ENCODE peak calls at places on chromosome 7, in ten cellular contexts. N is HT1080; Q is brain microvascular endothelial cell; W is HCEC 1CT; Y is cardiac fibroblast; U is GM23248; A is NCI-H1694 treated with DMSO at 0.1 percent for 48 hours; E is trophoblast cell; P is naive B cell; R is stimulated activated CD4-positive, alpha-beta T cell treated with anti-CD3 and anti-CD28 coated beads, Interleukin-1b, Interleukin-23, amount 100 ng/mL, for 1 hour. X is an unnamed sample.

GRCh38 chr7:132771301-132771730 is 195.0 kb upstream of the PLXNA4 start:
- DNase-seq in N (no peak), Q (no peak), W (no peak), Y (no peak), U (peak), A (no peak), E (no peak), P (no peak), R (no peak), X (no peak)

GRCh38 chr7:78140109-78140508 is 341.5 kb downstream of the PHTF2 start:
- DNase-seq in N (no peak), Q (no peak), W (no peak), Y (no peak), U (no peak), A (no peak), E (no peak), P (no peak), R (no peak), X (no peak)

GRCh38 chr7:11341285-11341944 is 367.7 kb downstream of the PHF14 start:
- DNase-seq in N (peak), Q (peak), W (peak), Y (peak), U (peak), A (peak), E (no peak), P (no peak), R (no peak), X (no peak)

GRCh38 chr7:85774931-85775330 is 588.1 kb upstream of the SEMA3D start:
- DNase-seq in N (no peak), Q (no peak), W (no peak), Y (no peak), U (no peak), A (no peak), E (no peak), P (no peak), R (no peak), X (no peak)

GRCh38 chr7:158733220-158733519 is 28.6 kb upstream of the NCAPG2 start:
- DNase-seq in N (no peak), Q (no peak), W (no peak), Y (no peak), U (no peak), A (no peak), E (no peak), P (no peak), R (no peak), X (no peak)

GRCh38 chr7:155464948-155465739 is 7.2 kb downstream of the EN2 start:
- DNase-seq in N (no peak), Q (no peak), W (no peak), Y (no peak), U (no peak), A (no peak), E (no peak), P (no peak), R (no peak), X (no peak)

GRCh38 chr7:30849565-30849964 is 62.1 kb upstream of the AQP1 start:
- DNase-seq in N (no peak), Q (no peak), W (no peak), Y (no peak), U (no peak), A (no peak), E (no peak), P (no peak), R (no peak), X (no peak)

GRCh38 chr7:84412161-84412969 is 217.8 kb upstream of the SEMA3A start:
- DNase-seq in N (peak), Q (peak), W (peak), Y (peak), U (peak), A (no peak), E (peak), P (no peak), R (no peak), X (peak)

GRCh38 chr7:148287538-148287937 is 303.0 kb upstream of the C7orf33 start:
- DNase-seq in N (no peak), Q (no peak), W (no peak), Y (no peak), U (no peak), A (no peak), E (no peak), P (no peak), R (no peak), X (no peak)

GRCh38 chr7:35253182-35253679 is 669 bp downstream of the TBX20 start:
- DNase-seq in N (no peak), Q (no peak), W (no peak), Y (peak), U (no peak), A (no peak), E (no peak), P (no peak), R (no peak), X (no peak)

GRCh38 chr7:87398441-87398840 is 53.0 kb downstream of the CROT start:
- DNase-seq in N (peak), Q (peak), W (peak), Y (peak), U (peak), A (no peak), E (no peak), P (no peak), R (no peak), X (peak)

GRCh38 chr7:519429-519973 is at the start of gene PDGFA:
- DNase-seq in N (peak), Q (no peak), W (peak), Y (peak), U (peak), A (no peak), E (no peak), P (no peak), R (no peak), X (peak)

GRCh38 chr7:2633538-2634264 is 1.9 kb downstream of the TTYH3 start:
- DNase-seq in N (peak), Q (peak), W (peak), Y (peak), U (peak), A (no peak), E (peak), P (no peak), R (no peak), X (peak)

GRCh38 chr7:106045139-106045538 is 67.0 kb downstream of the SYPL1 start:
- DNase-seq in N (no peak), Q (no peak), W (no peak), Y (no peak), U (peak), A (no peak), E (no peak), P (no peak), R (no peak), X (no peak)

GRCh38 chr7:30995541-30995940 is 31.8 kb downstream of the GHRHR start:
- DNase-seq in N (no peak), Q (no peak), W (no peak), Y (no peak), U (no peak), A (no peak), E (no peak), P (no peak), R (no peak), X (no peak)

GRCh38 chr7:112080441-112080840 is 125.8 kb downstream of the DOCK4 start:
- DNase-seq in N (peak), Q (peak), W (peak), Y (peak), U (peak), A (no peak), E (peak), P (peak), R (no peak), X (peak)

GRCh38 chr7:154769527-154769926 is 233.4 kb downstream of the PAXIP1 start:
- DNase-seq in N (no peak), Q (no peak), W (no peak), Y (no peak), U (no peak), A (no peak), E (no peak), P (no peak), R (no peak), X (no peak)

GRCh38 chr7:40437498-40437897 is 302.7 kb downstream of the SUGCT start:
- DNase-seq in N (peak), Q (peak), W (peak), Y (peak), U (peak), A (peak), E (peak), P (no peak), R (no peak), X (peak)

GRCh38 chr7:99195867-99196266 is 12.0 kb downstream of the KPNA7 start:
- DNase-seq in N (no peak), Q (no peak), W (no peak), Y (no peak), U (no peak), A (no peak), E (no peak), P (no peak), R (no peak), X (no peak)

GRCh38 chr7:50423860-50424259 is 26.3 kb downstream of the FIGNL1 start:
- DNase-seq in N (no peak), Q (no peak), W (no peak), Y (no peak), U (no peak), A (no peak), E (no peak), P (no peak), R (no peak), X (no peak)

GRCh38 chr7:76126632-76127031 is 75.1 kb upstream of the SRRM3 start:
- DNase-seq in N (no peak), Q (no peak), W (no peak), Y (no peak), U (no peak), A (no peak), E (no peak), P (no peak), R (no peak), X (no peak)

GRCh38 chr7:105779856-105780815 is 96.3 kb downstream of the ATXN7L1 start:
- DNase-seq in N (no peak), Q (no peak), W (no peak), Y (no peak), U (no peak), A (peak), E (no peak), P (no peak), R (no peak), X (no peak)

GRCh38 chr7:128845475-128845874 is 15.3 kb downstream of the FLNC start:
- DNase-seq in N (no peak), Q (no peak), W (no peak), Y (no peak), U (no peak), A (no peak), E (no peak), P (no peak), R (no peak), X (no peak)

GRCh38 chr7:101120315-101120714 is 6.6 kb upstream of the SERPINE1 start:
- DNase-seq in N (no peak), Q (no peak), W (no peak), Y (no peak), U (no peak), A (no peak), E (no peak), P (no peak), R (no peak), X (no peak)

GRCh38 chr7:137545059-137545730 is 201.7 kb upstream of the PTN start:
- DNase-seq in N (no peak), Q (peak), W (no peak), Y (no peak), U (no peak), A (no peak), E (no peak), P (no peak), R (no peak), X (no peak)

GRCh38 chr7:12133865-12134264 is 77.2 kb upstream of the TMEM106B start:
- DNase-seq in N (no peak), Q (no peak), W (no peak), Y (no peak), U (no peak), A (no peak), E (no peak), P (no peak), R (no peak), X (no peak)

GRCh38 chr7:125908714-125909113 is 979.1 kb upstream of the POT1 start:
- DNase-seq in N (peak), Q (no peak), W (no peak), Y (no peak), U (no peak), A (no peak), E (no peak), P (no peak), R (no peak), X (no peak)

GRCh38 chr7:81873559-81873958 is 103.7 kb upstream of the HGF start:
- DNase-seq in N (no peak), Q (no peak), W (peak), Y (peak), U (peak), A (no peak), E (no peak), P (no peak), R (no peak), X (no peak)

GRCh38 chr7:124364283-124364682 is 331.4 kb upstream of the TMEM229A start:
- DNase-seq in N (no peak), Q (no peak), W (no peak), Y (no peak), U (no peak), A (no peak), E (no peak), P (no peak), R (no peak), X (no peak)

GRCh38 chr7:102279537-102280400 is 6.9 kb upstream of the SH2B2 start:
- DNase-seq in N (peak), Q (no peak), W (peak), Y (peak), U (peak), A (peak), E (peak), P (peak), R (no peak), X (peak)

GRCh38 chr7:111758332-111758731 is 196.0 kb upstream of the IMMP2L start:
- DNase-seq in N (no peak), Q (no peak), W (no peak), Y (no peak), U (no peak), A (no peak), E (no peak), P (no peak), R (no peak), X (no peak)

GRCh38 chr7:7792089-7792488 is 73.7 kb upstream of the RPA3 start:
- DNase-seq in N (no peak), Q (no peak), W (no peak), Y (no peak), U (peak), A (no peak), E (no peak), P (no peak), R (no peak), X (no peak)

GRCh38 chr7:17829001-17829400 is 111.3 kb downstream of the SNX13 start:
- DNase-seq in N (no peak), Q (no peak), W (no peak), Y (no peak), U (no peak), A (no peak), E (peak), P (no peak), R (no peak), X (no peak)

GRCh38 chr7:3867847-3868246 is 566.8 kb downstream of the SDK1 start:
- DNase-seq in N (no peak), Q (no peak), W (peak), Y (peak), U (no peak), A (no peak), E (no peak), P (no peak), R (no peak), X (no peak)

GRCh38 chr7:148501707-148502139 is 88.8 kb upstream of the C7orf33 start:
- DNase-seq in N (no peak), Q (no peak), W (no peak), Y (peak), U (peak), A (no peak), E (no peak), P (no peak), R (no peak), X (peak)

X was measured in Daoy.